ENCODE peak calls at places on chromosomes 4 and X, in seven cellular contexts. N is ovary, O is left lung, Y is tibial artery, H is NT2/D1, P is SJSA1, I is BJ. L is an unnamed sample.
A peak's percentile ranks its signal among the peaks of the same experiment; 100 is the strongest.

GRCh38 chrX:152819732-152820131 is 10.8 kb downstream of the CETN2 start:
- DNase-seq in N (no peak), O (no peak), Y (no peak), H (no peak), P (no peak), I (no peak), L (no peak)

GRCh38 chrX:18895157-18895952 is 88.6 kb downstream of the PHKA2 start:
- DNase-seq in N (peak; percentile 36), O (no peak), Y (peak; percentile 90), H (no peak), P (no peak), I (no peak), L (no peak)

GRCh38 chrX:19772306-19772705 is 115.1 kb downstream of the SH3KBP1 start:
- DNase-seq in N (no peak), O (no peak), Y (no peak), H (no peak), P (peak; percentile 37), I (no peak), L (no peak)

GRCh38 chr4:89661490-89661889 is 175.5 kb downstream of the SNCA start:
- DNase-seq in N (no peak), O (no peak), Y (no peak), H (peak; percentile 32), P (peak; percentile 52), I (no peak), L (no peak)

GRCh38 chr4:186702297-186702696 is 21.4 kb downstream of the FAT1 start:
- DNase-seq in N (no peak), O (no peak), Y (no peak), H (no peak), P (no peak), I (no peak), L (no peak)

GRCh38 chrX:11546917-11547316 is 118.8 kb downstream of the ARHGAP6 start:
- DNase-seq in N (no peak), O (no peak), Y (no peak), H (no peak), P (no peak), I (no peak), L (no peak)

GRCh38 chr4:8112672-8113071 is 45.9 kb downstream of the ABLIM2 start:
- DNase-seq in N (no peak), O (no peak), Y (no peak), H (no peak), P (no peak), I (no peak), L (no peak)

GRCh38 chr4:47891928-47892327 is 22.5 kb downstream of the NFXL1 start:
- DNase-seq in N (no peak), O (no peak), Y (no peak), H (no peak), P (no peak), I (no peak), L (no peak)

GRCh38 chr4:70277121-70277520 is 34.7 kb downstream of the CSN3 start:
- DNase-seq in N (no peak), O (no peak), Y (no peak), H (no peak), P (no peak), I (no peak), L (no peak)

GRCh38 chr4:129428454-129428853 is 332.5 kb downstream of the C4orf33 start:
- DNase-seq in N (no peak), O (no peak), Y (no peak), H (no peak), P (no peak), I (no peak), L (no peak)

GRCh38 chr4:148770848-148771247 is 328.6 kb upstream of the NR3C2 start:
- DNase-seq in N (no peak), O (no peak), Y (no peak), H (no peak), P (no peak), I (no peak), L (no peak)

GRCh38 chr4:99507762-99508161 is 3.1 kb upstream of the C4orf17 start:
- DNase-seq in N (no peak), O (no peak), Y (no peak), H (no peak), P (no peak), I (no peak), L (no peak)

GRCh38 chr4:168731006-168731636 is 234.3 kb downstream of the PALLD start:
- DNase-seq in N (no peak), O (no peak), Y (no peak), H (no peak), P (no peak), I (no peak), L (no peak)

GRCh38 chr4:170716868-170717267 is 627.1 kb upstream of the AADAT start:
- DNase-seq in N (no peak), O (no peak), Y (no peak), H (no peak), P (no peak), I (no peak), L (no peak)

GRCh38 chrX:4572652-4573051 is 859.2 kb upstream of the PRKX start:
- DNase-seq in N (no peak), O (no peak), Y (no peak), H (no peak), P (no peak), I (no peak), L (no peak)

GRCh38 chrX:40006025-40007017 is 91.4 kb downstream of the BCOR start:
- DNase-seq in N (peak; percentile 60), O (no peak), Y (no peak), H (no peak), P (no peak), I (no peak), L (no peak)
- H3K27me3 ChIP-seq in N (no peaks in the 10 kb centered on the region), O (peaks cover 56% of the 10 kb centered on the region), Y (no peaks in the 10 kb centered on the region), H (peaks cover 47% of the 10 kb centered on the region), P (no peaks in the 10 kb centered on the region), I (peaks cover 1% of the 10 kb centered on the region), L (no peaks in the 10 kb centered on the region)

GRCh38 chr4:114103908-114104307 is 124.5 kb upstream of the ARSJ start:
- DNase-seq in N (no peak), O (no peak), Y (no peak), H (no peak), P (no peak), I (no peak), L (no peak)
- H3K27me3 ChIP-seq in N (no peaks in the 10 kb centered on the region), O (no peaks in the 10 kb centered on the region), Y (no peaks in the 10 kb centered on the region), H (no peaks in the 10 kb centered on the region), P (no peaks in the 10 kb centered on the region), I (no peaks in the 10 kb centered on the region), L (no peaks in the 10 kb centered on the region)

DNA sequence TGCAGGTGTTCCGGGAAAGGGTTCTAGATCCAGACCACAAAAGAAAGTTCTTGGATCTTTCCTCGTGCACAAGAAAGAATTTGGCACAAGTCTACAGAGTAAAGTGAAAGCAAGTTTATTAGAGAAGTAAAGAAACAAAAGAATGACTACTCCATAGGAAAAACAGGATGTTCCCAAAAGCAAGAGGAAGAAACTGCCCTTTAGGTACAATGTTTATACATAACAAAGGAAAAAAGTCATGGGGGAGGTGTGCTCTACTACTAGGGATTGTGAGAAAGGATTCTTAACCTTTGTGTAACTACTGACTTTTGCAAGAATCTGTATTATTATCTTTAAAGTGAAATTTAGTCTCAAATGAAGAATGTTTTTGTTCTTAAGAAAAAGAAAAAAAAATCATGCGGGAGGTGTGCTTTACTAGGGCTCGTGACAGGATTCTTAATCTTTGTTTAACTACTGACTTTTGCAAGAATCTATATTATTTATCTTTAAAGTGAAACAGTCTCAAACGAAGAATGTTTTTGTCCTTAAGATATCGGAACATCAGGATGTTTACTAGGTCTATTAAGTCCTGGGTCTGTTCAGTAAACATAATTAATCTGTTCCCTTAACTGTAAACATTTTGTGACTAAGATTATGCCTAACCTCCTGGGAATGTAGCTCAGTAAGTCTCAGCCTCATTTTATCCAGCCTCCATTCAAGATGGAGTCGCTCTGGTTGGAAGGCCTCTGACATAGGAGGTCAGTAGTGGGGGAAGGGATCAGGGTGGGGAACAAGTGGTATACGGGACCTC is 110.4 kb upstream of the BEND4 start:
- DNase-seq in N (no peak), O (no peak), Y (no peak), H (no peak), P (no peak), I (no peak), L (no peak)
- H3K27me3 ChIP-seq in N (no peaks in the 10 kb centered on the region), O (no peaks in the 10 kb centered on the region), Y (no peaks in the 10 kb centered on the region), H (no peaks in the 10 kb centered on the region), P (no peaks in the 10 kb centered on the region), I (no peaks in the 10 kb centered on the region), L (no peaks in the 10 kb centered on the region)

GRCh38 chrX:23732704-23733103 is 10.4 kb downstream of the ACOT9 start:
- DNase-seq in N (no peak), O (no peak), Y (no peak), H (no peak), P (no peak), I (no peak), L (no peak)

GRCh38 chrX:23726196-23726595 is 16.9 kb downstream of the ACOT9 start:
- DNase-seq in N (no peak), O (no peak), Y (no peak), H (no peak), P (no peak), I (no peak), L (no peak)

GRCh38 chrX:23727206-23727605 is 15.9 kb downstream of the ACOT9 start:
- DNase-seq in N (no peak), O (no peak), Y (no peak), H (no peak), P (no peak), I (no peak), L (no peak)

GRCh38 chrX:23729214-23729613 is 13.9 kb downstream of the ACOT9 start:
- DNase-seq in N (no peak), O (no peak), Y (no peak), H (no peak), P (no peak), I (no peak), L (no peak)
- H3K27me3 ChIP-seq in N (no peaks in the 10 kb centered on the region), O (no peaks in the 10 kb centered on the region), Y (no peaks in the 10 kb centered on the region), H (no peaks in the 10 kb centered on the region), P (no peaks in the 10 kb centered on the region), I (no peaks in the 10 kb centered on the region), L (no peaks in the 10 kb centered on the region)

GRCh38 chrX:137427813-137428212 is 138.1 kb upstream of the ZIC3 start:
- DNase-seq in N (no peak), O (no peak), Y (no peak), H (no peak), P (peak; percentile 0), I (no peak), L (peak; percentile 1)
- H3K27me3 ChIP-seq in N (no peaks in the 10 kb centered on the region), O (peaks cover 65% of the 10 kb centered on the region), Y (peaks cover 48% of the 10 kb centered on the region), H (peaks cover 11% of the 10 kb centered on the region), P (no peaks in the 10 kb centered on the region), I (peaks cover 9% of the 10 kb centered on the region), L (no peaks in the 10 kb centered on the region)

DNA sequence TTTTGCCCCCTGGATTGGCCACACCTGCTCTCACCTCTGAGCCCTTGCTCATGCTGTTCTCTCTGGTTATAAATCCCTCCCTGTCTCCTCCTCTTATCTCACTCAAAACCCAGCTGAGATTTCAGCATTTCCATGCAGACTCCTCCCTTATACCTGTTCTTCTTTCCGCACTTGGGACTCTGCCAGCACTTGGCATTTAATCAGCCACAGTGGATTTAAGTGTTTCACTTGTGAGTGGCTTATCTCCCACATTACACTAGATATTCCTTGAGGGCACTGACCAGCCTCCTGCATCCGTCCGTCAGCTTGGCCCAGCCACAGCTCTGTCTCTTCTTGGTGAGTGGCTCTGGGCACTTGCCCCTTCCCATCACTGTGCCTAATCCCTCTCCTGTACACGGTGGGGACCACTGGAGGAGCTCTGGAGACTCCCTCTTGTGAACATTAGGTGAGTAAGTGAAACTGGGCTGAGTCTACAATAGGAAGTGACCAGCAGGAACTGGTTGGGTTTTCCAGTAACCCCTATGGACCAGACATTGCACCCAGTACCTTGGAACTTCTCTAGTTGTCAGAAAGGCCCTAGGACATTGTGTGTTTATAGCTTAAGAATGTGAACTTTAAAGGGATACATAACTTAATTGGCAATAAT is 19.9 kb downstream of the FGFBP1 start:
- DNase-seq in N (no peak), O (peak; percentile 49), Y (no peak), H (no peak), P (no peak), I (no peak), L (no peak)
- H3K27me3 ChIP-seq in N (no peaks in the 10 kb centered on the region), O (no peaks in the 10 kb centered on the region), Y (no peaks in the 10 kb centered on the region), H (no peaks in the 10 kb centered on the region), P (no peaks in the 10 kb centered on the region), I (no peaks in the 10 kb centered on the region), L (no peaks in the 10 kb centered on the region)

GRCh38 chr4:819401-820229 is 6.3 kb downstream of the CPLX1 start:
- DNase-seq in N (no peak), O (no peak), Y (no peak), H (no peak), P (no peak), I (no peak), L (no peak)
- H3K27me3 ChIP-seq in N (peaks cover 7% of the 10 kb centered on the region), O (peaks cover 21% of the 10 kb centered on the region), Y (peaks cover 79% of the 10 kb centered on the region), H (peaks cover 54% of the 10 kb centered on the region), P (peaks cover 7% of the 10 kb centered on the region), I (peaks cover 27% of the 10 kb centered on the region), L (peaks cover 33% of the 10 kb centered on the region)

L was measured in HAP-1.